ENCODE peak calls at places on chromosome 22, in nine cellular contexts. One of them, this sample, is unnamed.

GRCh38 chr22:41574847-41575381 is 14.1 kb downstream of the CSDC2 start:
- DNase-seq in heart right ventricle: peak; percentile 79
- DNase-seq in stomach: peak; percentile 49
- DNase-seq in PC-3: no peak
- DNase-seq in tibial artery: peak; percentile 83
- DNase-seq in adrenal gland: peak; percentile 95
- DNase-seq in breast epithelium: no peak
- DNase-seq in right lobe of liver: peak; percentile 45
- DNase-seq in pancreas: no peak
- DNase-seq in this sample: no peak

GRCh38 chr22:27507935-27508504 is 293.5 kb downstream of the MN1 start:
- DNase-seq in stomach: no peak
- DNase-seq in breast epithelium: no peak
- DNase-seq in tibial artery: no peak
- DNase-seq in adrenal gland: no peak
- DNase-seq in pancreas: no peak
- DNase-seq in heart right ventricle: no peak
- DNase-seq in right lobe of liver: no peak
- DNase-seq in PC-3: peak; percentile 62
- DNase-seq in this sample: no peak

GRCh38 chr22:23223566-23224317 is 43.4 kb downstream of the BCR start:
- DNase-seq in tibial artery: no peak
- DNase-seq in pancreas: no peak
- DNase-seq in PC-3: no peak
- DNase-seq in adrenal gland: no peak
- DNase-seq in stomach: no peak
- DNase-seq in heart right ventricle: no peak
- DNase-seq in right lobe of liver: no peak
- DNase-seq in breast epithelium: no peak
- DNase-seq in this sample: peak; percentile 54

GRCh38 chr22:42222140-42222539 is 48.3 kb downstream of the TCF20 start:
- DNase-seq in tibial artery: no peak
- DNase-seq in pancreas: no peak
- DNase-seq in breast epithelium: no peak
- DNase-seq in right lobe of liver: no peak
- DNase-seq in PC-3: peak; percentile 64
- DNase-seq in stomach: no peak
- DNase-seq in adrenal gland: no peak
- DNase-seq in heart right ventricle: no peak
- DNase-seq in this sample: no peak

GRCh38 chr22:44002324-44002723 is 21.8 kb upstream of the PARVB start:
- DNase-seq in adrenal gland: no peak
- DNase-seq in breast epithelium: no peak
- DNase-seq in right lobe of liver: no peak
- DNase-seq in PC-3: no peak
- DNase-seq in stomach: no peak
- DNase-seq in heart right ventricle: no peak
- DNase-seq in tibial artery: no peak
- DNase-seq in pancreas: no peak
- DNase-seq in this sample: no peak

GRCh38 chr22:50114221-50114981 is 24.6 kb downstream of the MOV10L1 start:
- DNase-seq in heart right ventricle: no peak
- DNase-seq in pancreas: no peak
- DNase-seq in adrenal gland: no peak
- DNase-seq in breast epithelium: no peak
- DNase-seq in PC-3: peak; percentile 42
- DNase-seq in right lobe of liver: no peak
- DNase-seq in stomach: no peak
- DNase-seq in tibial artery: no peak
- DNase-seq in this sample: no peak

GRCh38 chr22:28936200-28936599 is 52.8 kb downstream of the ZNRF3 start:
- DNase-seq in stomach: no peak
- DNase-seq in right lobe of liver: no peak
- DNase-seq in breast epithelium: no peak
- DNase-seq in PC-3: no peak
- DNase-seq in pancreas: no peak
- DNase-seq in adrenal gland: no peak
- DNase-seq in heart right ventricle: no peak
- DNase-seq in tibial artery: no peak
- DNase-seq in this sample: no peak

GRCh38 chr22:28799125-28799833 is 1.1 kb downstream of the XBP1 start:
- DNase-seq in stomach: no peak
- DNase-seq in right lobe of liver: no peak
- DNase-seq in pancreas: no peak
- DNase-seq in heart right ventricle: peak; percentile 35
- DNase-seq in PC-3: peak; percentile 53
- DNase-seq in breast epithelium: peak; percentile 71
- DNase-seq in tibial artery: peak; percentile 79
- DNase-seq in adrenal gland: peak; percentile 75
- DNase-seq in this sample: no peak

GRCh38 chr22:28279888-28280287 is 360.8 kb upstream of the PITPNB start:
- DNase-seq in stomach: no peak
- DNase-seq in PC-3: no peak
- DNase-seq in breast epithelium: no peak
- DNase-seq in tibial artery: no peak
- DNase-seq in heart right ventricle: no peak
- DNase-seq in right lobe of liver: no peak
- DNase-seq in pancreas: no peak
- DNase-seq in adrenal gland: no peak
- DNase-seq in this sample: no peak

GRCh38 chr22:26168934-26169311 is 339 bp upstream of the SEZ6L start:
- DNase-seq in right lobe of liver: no peak
- DNase-seq in pancreas: no peak
- DNase-seq in PC-3: no peak
- DNase-seq in stomach: no peak
- DNase-seq in heart right ventricle: no peak
- DNase-seq in breast epithelium: no peak
- DNase-seq in adrenal gland: no peak
- DNase-seq in tibial artery: no peak
- DNase-seq in this sample: no peak

GRCh38 chr22:29780781-29781676 is 13.9 kb downstream of the UQCR10 start:
- DNase-seq in breast epithelium: no peak
- DNase-seq in stomach: no peak
- DNase-seq in heart right ventricle: no peak
- DNase-seq in right lobe of liver: no peak
- DNase-seq in adrenal gland: no peak
- DNase-seq in pancreas: no peak
- DNase-seq in PC-3: peak; percentile 80
- DNase-seq in tibial artery: no peak
- DNase-seq in this sample: no peak

GRCh38 chr22:30453731-30454510 is 17.9 kb downstream of the SEC14L3 start:
- DNase-seq in adrenal gland: no peak
- DNase-seq in breast epithelium: no peak
- DNase-seq in stomach: no peak
- DNase-seq in heart right ventricle: no peak
- DNase-seq in tibial artery: no peak
- DNase-seq in pancreas: no peak
- DNase-seq in PC-3: no peak
- DNase-seq in right lobe of liver: no peak
- DNase-seq in this sample: no peak

GRCh38 chr22:22241554-22241898 is 3.1 kb upstream of the VPREB1 start:
- DNase-seq in tibial artery: no peak
- DNase-seq in heart right ventricle: no peak
- DNase-seq in adrenal gland: no peak
- DNase-seq in pancreas: no peak
- DNase-seq in right lobe of liver: no peak
- DNase-seq in breast epithelium: no peak
- DNase-seq in PC-3: no peak
- DNase-seq in stomach: no peak
- DNase-seq in this sample: no peak

GRCh38 chr22:50545522-50546325 is at the start of gene KLHDC7B:
- DNase-seq in adrenal gland: no peak
- DNase-seq in tibial artery: no peak
- DNase-seq in heart right ventricle: no peak
- DNase-seq in PC-3: no peak
- DNase-seq in pancreas: no peak
- DNase-seq in stomach: no peak
- DNase-seq in right lobe of liver: no peak
- DNase-seq in breast epithelium: no peak
- DNase-seq in this sample: peak; percentile 34

DNA sequence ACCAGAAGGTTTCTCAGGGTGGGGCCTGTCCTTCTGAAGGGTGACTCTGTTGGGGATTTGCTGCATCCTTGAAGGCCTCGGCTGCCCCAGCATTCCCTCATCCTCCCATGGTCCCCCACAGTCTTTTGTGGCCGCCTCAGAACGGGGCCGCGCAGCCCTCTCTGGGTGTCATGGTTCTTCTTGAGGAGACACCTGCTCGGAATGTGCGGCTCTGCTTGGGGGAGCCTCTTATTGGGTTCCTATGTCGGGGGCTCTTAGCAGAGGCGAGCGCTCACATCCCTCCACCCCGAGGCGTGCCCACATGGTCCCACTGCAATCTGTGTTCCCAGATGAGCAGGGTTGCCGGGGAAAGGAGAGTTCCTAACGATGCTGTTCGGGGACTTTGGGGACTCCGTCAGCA is 1008.4 kb downstream of the BRD1 start:
- DNase-seq in breast epithelium: no peak
- DNase-seq in right lobe of liver: no peak
- DNase-seq in adrenal gland: no peak
- DNase-seq in PC-3: no peak
- DNase-seq in tibial artery: no peak
- DNase-seq in stomach: no peak
- DNase-seq in heart right ventricle: no peak
- DNase-seq in pancreas: no peak
- DNase-seq in this sample: no peak
- H3K9me3 ChIP-seq in breast epithelium: no peaks in the 10 kb centered on the region
- H3K9me3 ChIP-seq in right lobe of liver: no peaks in the 10 kb centered on the region
- H3K9me3 ChIP-seq in adrenal gland: no peaks in the 10 kb centered on the region
- H3K9me3 ChIP-seq in PC-3: no peaks in the 10 kb centered on the region
- H3K9me3 ChIP-seq in tibial artery: no peaks in the 10 kb centered on the region
- H3K9me3 ChIP-seq in stomach: no peaks in the 10 kb centered on the region
- H3K9me3 ChIP-seq in heart right ventricle: no peaks in the 10 kb centered on the region
- H3K9me3 ChIP-seq in pancreas: no peaks in the 10 kb centered on the region
- H3K9me3 ChIP-seq in this sample: no peaks in the 10 kb centered on the region

GRCh38 chr22:21104126-21104691 is 58.5 kb downstream of the LRRC74B start:
- DNase-seq in tibial artery: no peak
- DNase-seq in heart right ventricle: no peak
- DNase-seq in right lobe of liver: no peak
- DNase-seq in breast epithelium: no peak
- DNase-seq in PC-3: no peak
- DNase-seq in stomach: no peak
- DNase-seq in adrenal gland: no peak
- DNase-seq in pancreas: no peak
- DNase-seq in this sample: no peak
- TF ChIP-seq CTCF in tibial artery: no peak
- TF ChIP-seq CTCF in heart right ventricle: no peak
- TF ChIP-seq CTCF in right lobe of liver: no peak
- TF ChIP-seq CTCF in breast epithelium: no peak
- TF ChIP-seq CTCF in PC-3: peak; percentile 36
- TF ChIP-seq CTCF in stomach: no peak
- TF ChIP-seq CTCF in adrenal gland: no peak
- TF ChIP-seq CTCF in pancreas: no peak
- TF ChIP-seq CTCF in this sample: no peak

DNA sequence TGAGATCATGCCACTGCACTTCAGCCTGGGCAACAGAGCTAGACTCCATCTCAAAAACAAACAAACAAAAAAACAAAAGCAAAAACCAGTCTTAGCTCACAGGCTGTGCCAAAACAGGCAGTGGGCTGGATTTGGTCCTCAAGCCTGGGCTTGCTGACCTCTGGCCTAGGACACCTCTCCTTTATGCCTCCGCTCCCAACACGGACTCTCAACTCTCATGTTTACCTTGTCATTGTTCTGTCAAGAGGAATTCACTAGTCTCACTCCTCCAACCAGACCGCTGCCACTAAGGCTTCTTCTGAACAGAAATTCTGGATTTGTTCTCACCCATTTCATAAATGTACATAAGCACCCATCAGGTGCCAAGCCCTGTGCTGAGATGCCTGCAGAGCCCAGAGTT is 42.6 kb downstream of the FAM83F start:
- DNase-seq in heart right ventricle: no peak
- DNase-seq in adrenal gland: no peak
- DNase-seq in PC-3: no peak
- DNase-seq in tibial artery: no peak
- DNase-seq in pancreas: no peak
- DNase-seq in stomach: no peak
- DNase-seq in right lobe of liver: no peak
- DNase-seq in breast epithelium: no peak
- DNase-seq in this sample: no peak
- H3K9me3 ChIP-seq in heart right ventricle: no peaks in the 10 kb centered on the region
- H3K9me3 ChIP-seq in adrenal gland: no peaks in the 10 kb centered on the region
- H3K9me3 ChIP-seq in PC-3: no peaks in the 10 kb centered on the region
- H3K9me3 ChIP-seq in tibial artery: no peaks in the 10 kb centered on the region
- H3K9me3 ChIP-seq in pancreas: no peaks in the 10 kb centered on the region
- H3K9me3 ChIP-seq in stomach: no peaks in the 10 kb centered on the region
- H3K9me3 ChIP-seq in right lobe of liver: no peaks in the 10 kb centered on the region
- H3K9me3 ChIP-seq in breast epithelium: no peaks in the 10 kb centered on the region
- H3K9me3 ChIP-seq in this sample: no peaks in the 10 kb centered on the region

GRCh38 chr22:37185646-37186227 is 2.3 kb downstream of the C1QTNF6 start:
- DNase-seq in pancreas: no peak
- DNase-seq in right lobe of liver: peak; percentile 16
- DNase-seq in adrenal gland: no peak
- DNase-seq in breast epithelium: no peak
- DNase-seq in tibial artery: no peak
- DNase-seq in PC-3: no peak
- DNase-seq in heart right ventricle: no peak
- DNase-seq in stomach: no peak
- DNase-seq in this sample: peak; percentile 46

GRCh38 chr22:37187552-37187890 is 526 bp downstream of the C1QTNF6 start:
- DNase-seq in pancreas: no peak
- DNase-seq in heart right ventricle: no peak
- DNase-seq in stomach: peak; percentile 38
- DNase-seq in PC-3: peak; percentile 58
- DNase-seq in adrenal gland: peak; percentile 55
- DNase-seq in right lobe of liver: no peak
- DNase-seq in breast epithelium: no peak
- DNase-seq in tibial artery: no peak
- DNase-seq in this sample: no peak

GRCh38 chr22:37184816-37185541 is 3.1 kb downstream of the C1QTNF6 start:
- DNase-seq in heart right ventricle: no peak
- DNase-seq in pancreas: no peak
- DNase-seq in right lobe of liver: peak; percentile 17
- DNase-seq in stomach: no peak
- DNase-seq in tibial artery: no peak
- DNase-seq in PC-3: no peak
- DNase-seq in breast epithelium: no peak
- DNase-seq in adrenal gland: no peak
- DNase-seq in this sample: peak; percentile 31

GRCh38 chr22:37186997-37187522 is 987 bp downstream of the C1QTNF6 start:
- DNase-seq in tibial artery: no peak
- DNase-seq in right lobe of liver: peak; percentile 8
- DNase-seq in heart right ventricle: no peak
- DNase-seq in pancreas: no peak
- DNase-seq in adrenal gland: no peak
- DNase-seq in PC-3: no peak
- DNase-seq in breast epithelium: no peak
- DNase-seq in stomach: no peak
- DNase-seq in this sample: peak; percentile 34

GRCh38 chr22:37186228-37186996 is 1.6 kb downstream of the C1QTNF6 start:
- DNase-seq in heart right ventricle: no peak
- DNase-seq in PC-3: peak; percentile 60
- DNase-seq in right lobe of liver: peak; percentile 18
- DNase-seq in pancreas: no peak
- DNase-seq in breast epithelium: no peak
- DNase-seq in tibial artery: no peak
- DNase-seq in stomach: no peak
- DNase-seq in adrenal gland: no peak
- DNase-seq in this sample: peak; percentile 60
- TF ChIP-seq CTCF in heart right ventricle: no peak
- TF ChIP-seq CTCF in PC-3: no peak
- TF ChIP-seq CTCF in right lobe of liver: no peak
- TF ChIP-seq CTCF in pancreas: no peak
- TF ChIP-seq CTCF in breast epithelium: no peak
- TF ChIP-seq CTCF in tibial artery: no peak
- TF ChIP-seq CTCF in stomach: no peak
- TF ChIP-seq CTCF in adrenal gland: no peak
- TF ChIP-seq CTCF in this sample: no peak

This sample was measured in mucosa of descending colon.